ENCODE peak calls at places on chromosomes 12 and 14, in six cellular contexts. Q is left ventricle myocardium inferior, G is HepG2, D is foreskin keratinocyte, J is PC-3, S is lung. K is an unnamed sample.

GRCh38 chr14:102039157-102039556 is 47.7 kb downstream of the HSP90AA1 start:
- DNase-seq in Q (no peak), G (no peak), D (no peak), J (no peak), S (no peak), K (no peak)

GRCh38 chr14:63878052-63878451 is 25.2 kb downstream of the SYNE2 start:
- DNase-seq in Q (no peak), G (no peak), D (no peak), J (no peak), S (no peak), K (no peak)

GRCh38 chr14:23617539-23617938 is 18.6 kb upstream of the DHRS2 start:
- DNase-seq in Q (no peak), G (no peak), D (no peak), J (no peak), S (no peak), K (no peak)

GRCh38 chr12:99706736-99707473 is 59.4 kb downstream of the GARIN6 start:
- DNase-seq in Q (no peak), G (no peak), D (no peak), J (no peak), S (no peak), K (no peak)

GRCh38 chr12:126607157-126607556 is 1541.9 kb downstream of the AACS start:
- DNase-seq in Q (no peak), G (no peak), D (no peak), J (no peak), S (no peak), K (no peak)

GRCh38 chr12:62006076-62006732 is 254.0 kb upstream of the USP15 start:
- DNase-seq in Q (no peak), G (peak; percentile 34), D (peak; percentile 4), J (peak; percentile 63), S (no peak), K (peak; percentile 20)

GRCh38 chr12:84604541-84604940 is 308.1 kb downstream of the SLC6A15 start:
- DNase-seq in Q (no peak), G (no peak), D (no peak), J (no peak), S (no peak), K (no peak)

GRCh38 chr12:46253544-46254162 is 15.2 kb downstream of the SLC38A1 start:
- DNase-seq in Q (no peak), G (no peak), D (no peak), J (no peak), S (no peak), K (no peak)

GRCh38 chr12:113302925-113303640 is 31.8 kb downstream of the SLC8B1 start:
- DNase-seq in Q (no peak), G (no peak), D (no peak), J (no peak), S (no peak), K (no peak)

GRCh38 chr12:14892726-14893442 is 7.2 kb upstream of the MGP start:
- DNase-seq in Q (no peak), G (peak; percentile 5), D (no peak), J (peak; percentile 30), S (no peak), K (no peak)

GRCh38 chr14:52266782-52267181 is 716 bp upstream of the PTGDR start:
- DNase-seq in Q (no peak), G (no peak), D (no peak), J (no peak), S (no peak), K (no peak)

GRCh38 chr12:61758661-61759060 is 501.5 kb upstream of the USP15 start:
- DNase-seq in Q (no peak), G (no peak), D (no peak), J (no peak), S (no peak), K (no peak)

GRCh38 chr12:123762715-123763052 is 583 bp downstream of the DNAH10 start:
- DNase-seq in Q (no peak), G (no peak), D (no peak), J (no peak), S (no peak), K (peak; percentile 11)

GRCh38 chr14:51487848-51488247 is 163.9 kb upstream of the FRMD6 start:
- DNase-seq in Q (no peak), G (no peak), D (no peak), J (no peak), S (no peak), K (no peak)

GRCh38 chr12:50411051-50411660 is 10.5 kb downstream of the LARP4 start:
- DNase-seq in Q (no peak), G (no peak), D (no peak), J (no peak), S (peak; percentile 65), K (peak; percentile 5)

GRCh38 chr12:103868215-103868614 is 27.2 kb upstream of the NT5DC3 start:
- DNase-seq in Q (no peak), G (no peak), D (no peak), J (no peak), S (no peak), K (no peak)

GRCh38 chr12:105502426-105502930 is 172.0 kb downstream of the C12orf75 start:
- DNase-seq in Q (no peak), G (no peak), D (no peak), J (no peak), S (no peak), K (no peak)

GRCh38 chr12:51970904-51971646 is 19.6 kb downstream of the ACVR1B start:
- DNase-seq in Q (no peak), G (peak; percentile 45), D (peak; percentile 92), J (peak; percentile 59), S (no peak), K (peak; percentile 52)

GRCh38 chr12:52645982-52646381 is 6.0 kb downstream of the KRT2 start:
- DNase-seq in Q (no peak), G (no peak), D (no peak), J (no peak), S (peak; percentile 21), K (peak; percentile 93)

GRCh38 chr12:121404734-121405133 is 4.8 kb downstream of the RNF34 start:
- DNase-seq in Q (no peak), G (peak; percentile 35), D (no peak), J (peak; percentile 35), S (no peak), K (peak; percentile 52)

GRCh38 chr14:75323571-75323970 is 44.9 kb downstream of the FOS start:
- DNase-seq in Q (no peak), G (no peak), D (peak; percentile 19), J (peak; percentile 37), S (no peak), K (no peak)

GRCh38 chr14:81303258-81303935 is 82.6 kb upstream of the GTF2A1 start:
- DNase-seq in Q (no peak), G (peak; percentile 98), D (peak; percentile 59), J (peak; percentile 97), S (peak; percentile 70), K (peak; percentile 98)

GRCh38 chr12:20946732-20947131 is 136.2 kb downstream of the SLCO1B3 start:
- DNase-seq in Q (no peak), G (peak; percentile 1), D (no peak), J (peak; percentile 43), S (no peak), K (no peak)

GRCh38 chr12:67645126-67645525 is 3.4 kb upstream of the DYRK2 start:
- DNase-seq in Q (no peak), G (no peak), D (no peak), J (no peak), S (no peak), K (no peak)

GRCh38 chr14:99395904-99396530 is 84.6 kb downstream of the SETD3 start:
- DNase-seq in Q (no peak), G (no peak), D (peak; percentile 22), J (peak; percentile 83), S (no peak), K (no peak)

GRCh38 chr14:101046071-101046470 is 142.5 kb upstream of the RTL1 start:
- DNase-seq in Q (no peak), G (no peak), D (no peak), J (no peak), S (no peak), K (no peak)

GRCh38 chr14:102938191-102938590 is 15.7 kb downstream of the AMN start:
- DNase-seq in Q (no peak), G (no peak), D (no peak), J (no peak), S (no peak), K (no peak)

GRCh38 chr12:47038270-47038748 is 41.1 kb upstream of the PCED1B start:
- DNase-seq in Q (no peak), G (no peak), D (no peak), J (peak; percentile 87), S (no peak), K (peak; percentile 38)

GRCh38 chr14:101739446-101740141 is 21.9 kb upstream of the PPP2R5C start:
- DNase-seq in Q (no peak), G (no peak), D (no peak), J (no peak), S (no peak), K (no peak)

GRCh38 chr14:101963052-101963451 is 1.3 kb upstream of the DYNC1H1 start:
- DNase-seq in Q (no peak), G (no peak), D (no peak), J (no peak), S (no peak), K (no peak)

GRCh38 chr12:11810962-11811361 is 161.5 kb downstream of the ETV6 start:
- DNase-seq in Q (no peak), G (no peak), D (no peak), J (no peak), S (no peak), K (no peak)
- H3K4me1 ChIP-seq in Q (peaks cover 56% of the 10 kb centered on the region), G (peaks cover 27% of the 10 kb centered on the region), D (peaks cover 12% of the 10 kb centered on the region), J (peaks cover 4% of the 10 kb centered on the region), S (peaks cover 16% of the 10 kb centered on the region), K (peaks cover 11% of the 10 kb centered on the region)

GRCh38 chr12:63913929-63914328 is 69.4 kb downstream of the SRGAP1 start:
- DNase-seq in Q (no peak), G (no peak), D (no peak), J (no peak), S (no peak), K (peak; percentile 57)
- H3K4me1 ChIP-seq in Q (peaks cover 10% of the 10 kb centered on the region), G (peaks cover 47% of the 10 kb centered on the region), D (peaks cover 33% of the 10 kb centered on the region), J (peaks cover 47% of the 10 kb centered on the region), S (peaks cover 13% of the 10 kb centered on the region), K (peaks cover 5% of the 10 kb centered on the region)

GRCh38 chr12:4119157-4119761 is 154.3 kb upstream of the CCND2 start:
- DNase-seq in Q (no peak), G (no peak), D (no peak), J (no peak), S (peak; percentile 6), K (peak; percentile 35)
- H3K4me1 ChIP-seq in Q (peaks cover 30% of the 10 kb centered on the region), G (no peaks in the 10 kb centered on the region), D (peaks cover 28% of the 10 kb centered on the region), J (no peaks in the 10 kb centered on the region), S (no peaks in the 10 kb centered on the region), K (no peaks in the 10 kb centered on the region)

DNA sequence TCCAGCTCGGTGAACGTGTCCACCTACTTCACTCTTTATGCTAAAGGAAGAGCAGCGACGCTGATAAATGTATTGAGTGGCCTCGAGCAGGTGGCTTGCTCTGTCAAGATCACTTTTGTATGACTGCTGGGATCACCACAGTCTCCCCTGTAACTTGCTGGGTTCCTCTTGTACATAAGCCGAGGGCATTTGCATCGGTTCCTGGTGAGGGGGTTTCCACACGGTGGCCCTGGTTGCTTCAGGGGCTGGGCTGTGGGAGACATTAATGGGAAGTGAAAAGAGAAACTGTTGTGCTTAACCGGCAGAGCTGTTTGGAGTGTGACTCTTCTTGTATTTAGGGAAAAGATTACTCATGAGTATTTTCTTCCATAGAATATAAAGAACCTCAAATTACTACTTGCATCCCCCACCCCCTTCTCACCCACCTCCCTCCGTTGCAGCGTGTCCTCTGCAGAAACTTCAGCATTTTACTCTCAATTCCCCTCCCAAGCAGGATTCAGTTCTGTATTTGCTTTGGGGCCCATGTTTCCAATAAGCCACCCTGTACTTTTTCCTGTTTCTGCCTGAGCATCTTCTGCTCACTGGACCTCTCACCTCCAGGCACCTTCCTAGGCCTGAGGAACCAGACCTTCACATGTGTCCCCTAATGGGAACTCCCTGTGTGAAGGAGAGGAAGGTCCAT is 186.9 kb downstream of the ETV6 start:
- DNase-seq in Q (no peak), G (no peak), D (no peak), J (no peak), S (peak; percentile 41), K (no peak)
- H3K4me1 ChIP-seq in Q (peaks cover 86% of the 10 kb centered on the region), G (peaks cover 20% of the 10 kb centered on the region), D (no peaks in the 10 kb centered on the region), J (peaks cover 32% of the 10 kb centered on the region), S (peaks cover 37% of the 10 kb centered on the region), K (peaks cover 33% of the 10 kb centered on the region)

K was measured in small intestine.